ENCODE peak calls at places on chromosomes 7 and 10, in ten cellular contexts. One of them, this sample, is unnamed.

GRCh38 chr7:32670105-32670504 is 174.8 kb downstream of the AVL9 start:
- DNase-seq in HT1080: peak; percentile 93
- DNase-seq in activated CD8-positive, alpha-beta T cell treated with anti-CD3 and anti-CD28 coated beads for 36 hours: no peak
- DNase-seq in stimulated activated CD8-positive, alpha-beta memory T cell treated with anti-CD3 and anti-CD28 coated beads, Interleukin-7, amount 100 ng/mL, for 4 hours: no peak
- DNase-seq in T-helper 9 cell: no peak
- DNase-seq in prostate gland: no peak
- DNase-seq in activated T-cell treated with anti-CD3 and anti-CD28 coated beads, Interleukin-2, amount 50 U/mL, for 4 hours: no peak
- DNase-seq in NCI-H1105: no peak
- DNase-seq in CD4-positive, alpha-beta T cell: no peak
- DNase-seq in AG08396: no peak
- DNase-seq in this sample: no peak

GRCh38 chr7:36278767-36279171 is 110.9 kb upstream of the ANLN start:
- DNase-seq in HT1080: no peak
- DNase-seq in activated CD8-positive, alpha-beta T cell treated with anti-CD3 and anti-CD28 coated beads for 36 hours: no peak
- DNase-seq in stimulated activated CD8-positive, alpha-beta memory T cell treated with anti-CD3 and anti-CD28 coated beads, Interleukin-7, amount 100 ng/mL, for 4 hours: no peak
- DNase-seq in T-helper 9 cell: no peak
- DNase-seq in prostate gland: peak; percentile 52
- DNase-seq in activated T-cell treated with anti-CD3 and anti-CD28 coated beads, Interleukin-2, amount 50 U/mL, for 4 hours: no peak
- DNase-seq in NCI-H1105: peak; percentile 50
- DNase-seq in CD4-positive, alpha-beta T cell: no peak
- DNase-seq in AG08396: peak; percentile 47
- DNase-seq in this sample: no peak

GRCh38 chr7:44671069-44671468 is 64.6 kb downstream of the OGDH start:
- DNase-seq in HT1080: no peak
- DNase-seq in activated CD8-positive, alpha-beta T cell treated with anti-CD3 and anti-CD28 coated beads for 36 hours: no peak
- DNase-seq in stimulated activated CD8-positive, alpha-beta memory T cell treated with anti-CD3 and anti-CD28 coated beads, Interleukin-7, amount 100 ng/mL, for 4 hours: no peak
- DNase-seq in T-helper 9 cell: no peak
- DNase-seq in prostate gland: no peak
- DNase-seq in activated T-cell treated with anti-CD3 and anti-CD28 coated beads, Interleukin-2, amount 50 U/mL, for 4 hours: no peak
- DNase-seq in NCI-H1105: no peak
- DNase-seq in CD4-positive, alpha-beta T cell: no peak
- DNase-seq in AG08396: no peak
- DNase-seq in this sample: no peak

GRCh38 chr7:121244120-121244865 is 84.5 kb upstream of the WNT16 start:
- DNase-seq in HT1080: no peak
- DNase-seq in activated CD8-positive, alpha-beta T cell treated with anti-CD3 and anti-CD28 coated beads for 36 hours: no peak
- DNase-seq in stimulated activated CD8-positive, alpha-beta memory T cell treated with anti-CD3 and anti-CD28 coated beads, Interleukin-7, amount 100 ng/mL, for 4 hours: no peak
- DNase-seq in T-helper 9 cell: no peak
- DNase-seq in prostate gland: no peak
- DNase-seq in activated T-cell treated with anti-CD3 and anti-CD28 coated beads, Interleukin-2, amount 50 U/mL, for 4 hours: no peak
- DNase-seq in NCI-H1105: no peak
- DNase-seq in CD4-positive, alpha-beta T cell: no peak
- DNase-seq in AG08396: no peak
- DNase-seq in this sample: no peak

GRCh38 chr10:29212597-29212996 is 76.3 kb upstream of the LYZL1 start:
- DNase-seq in HT1080: no peak
- DNase-seq in activated CD8-positive, alpha-beta T cell treated with anti-CD3 and anti-CD28 coated beads for 36 hours: no peak
- DNase-seq in stimulated activated CD8-positive, alpha-beta memory T cell treated with anti-CD3 and anti-CD28 coated beads, Interleukin-7, amount 100 ng/mL, for 4 hours: no peak
- DNase-seq in T-helper 9 cell: no peak
- DNase-seq in prostate gland: no peak
- DNase-seq in activated T-cell treated with anti-CD3 and anti-CD28 coated beads, Interleukin-2, amount 50 U/mL, for 4 hours: no peak
- DNase-seq in NCI-H1105: no peak
- DNase-seq in CD4-positive, alpha-beta T cell: no peak
- DNase-seq in AG08396: no peak
- DNase-seq in this sample: no peak

GRCh38 chr10:24561453-24561852 is 162.2 kb downstream of the ARHGAP21 start:
- DNase-seq in HT1080: no peak
- DNase-seq in activated CD8-positive, alpha-beta T cell treated with anti-CD3 and anti-CD28 coated beads for 36 hours: no peak
- DNase-seq in stimulated activated CD8-positive, alpha-beta memory T cell treated with anti-CD3 and anti-CD28 coated beads, Interleukin-7, amount 100 ng/mL, for 4 hours: no peak
- DNase-seq in T-helper 9 cell: no peak
- DNase-seq in prostate gland: peak; percentile 20
- DNase-seq in activated T-cell treated with anti-CD3 and anti-CD28 coated beads, Interleukin-2, amount 50 U/mL, for 4 hours: no peak
- DNase-seq in NCI-H1105: no peak
- DNase-seq in CD4-positive, alpha-beta T cell: no peak
- DNase-seq in AG08396: no peak
- DNase-seq in this sample: peak; percentile 11

GRCh38 chr10:89837173-89838001 is 136.0 kb downstream of the KIF20B start:
- DNase-seq in HT1080: no peak
- DNase-seq in activated CD8-positive, alpha-beta T cell treated with anti-CD3 and anti-CD28 coated beads for 36 hours: peak; percentile 46
- DNase-seq in stimulated activated CD8-positive, alpha-beta memory T cell treated with anti-CD3 and anti-CD28 coated beads, Interleukin-7, amount 100 ng/mL, for 4 hours: no peak
- DNase-seq in T-helper 9 cell: peak; percentile 3
- DNase-seq in prostate gland: peak; percentile 31
- DNase-seq in activated T-cell treated with anti-CD3 and anti-CD28 coated beads, Interleukin-2, amount 50 U/mL, for 4 hours: peak; percentile 10
- DNase-seq in NCI-H1105: no peak
- DNase-seq in CD4-positive, alpha-beta T cell: peak; percentile 26
- DNase-seq in AG08396: peak; percentile 36
- DNase-seq in this sample: no peak

GRCh38 chr10:53403688-53404087 is 631.1 kb upstream of the MBL2 start:
- DNase-seq in HT1080: peak; percentile 61
- DNase-seq in activated CD8-positive, alpha-beta T cell treated with anti-CD3 and anti-CD28 coated beads for 36 hours: no peak
- DNase-seq in stimulated activated CD8-positive, alpha-beta memory T cell treated with anti-CD3 and anti-CD28 coated beads, Interleukin-7, amount 100 ng/mL, for 4 hours: no peak
- DNase-seq in T-helper 9 cell: no peak
- DNase-seq in prostate gland: peak; percentile 7
- DNase-seq in activated T-cell treated with anti-CD3 and anti-CD28 coated beads, Interleukin-2, amount 50 U/mL, for 4 hours: no peak
- DNase-seq in NCI-H1105: no peak
- DNase-seq in CD4-positive, alpha-beta T cell: no peak
- DNase-seq in AG08396: no peak
- DNase-seq in this sample: peak; percentile 68

GRCh38 chr7:46145412-46145811 is 224.3 kb upstream of the IGFBP3 start:
- DNase-seq in HT1080: peak; percentile 86
- DNase-seq in activated CD8-positive, alpha-beta T cell treated with anti-CD3 and anti-CD28 coated beads for 36 hours: no peak
- DNase-seq in stimulated activated CD8-positive, alpha-beta memory T cell treated with anti-CD3 and anti-CD28 coated beads, Interleukin-7, amount 100 ng/mL, for 4 hours: no peak
- DNase-seq in T-helper 9 cell: no peak
- DNase-seq in prostate gland: no peak
- DNase-seq in activated T-cell treated with anti-CD3 and anti-CD28 coated beads, Interleukin-2, amount 50 U/mL, for 4 hours: no peak
- DNase-seq in NCI-H1105: no peak
- DNase-seq in CD4-positive, alpha-beta T cell: no peak
- DNase-seq in AG08396: peak; percentile 84
- DNase-seq in this sample: no peak

GRCh38 chr10:132707776-132708171 is 78.2 kb downstream of the NKX6-2 start:
- DNase-seq in HT1080: no peak
- DNase-seq in activated CD8-positive, alpha-beta T cell treated with anti-CD3 and anti-CD28 coated beads for 36 hours: no peak
- DNase-seq in stimulated activated CD8-positive, alpha-beta memory T cell treated with anti-CD3 and anti-CD28 coated beads, Interleukin-7, amount 100 ng/mL, for 4 hours: no peak
- DNase-seq in T-helper 9 cell: no peak
- DNase-seq in prostate gland: no peak
- DNase-seq in activated T-cell treated with anti-CD3 and anti-CD28 coated beads, Interleukin-2, amount 50 U/mL, for 4 hours: no peak
- DNase-seq in NCI-H1105: no peak
- DNase-seq in CD4-positive, alpha-beta T cell: no peak
- DNase-seq in AG08396: no peak
- DNase-seq in this sample: no peak

GRCh38 chr7:149719050-149719899 is 54.1 kb downstream of the ZNF467 start:
- DNase-seq in HT1080: peak; percentile 78
- DNase-seq in activated CD8-positive, alpha-beta T cell treated with anti-CD3 and anti-CD28 coated beads for 36 hours: no peak
- DNase-seq in stimulated activated CD8-positive, alpha-beta memory T cell treated with anti-CD3 and anti-CD28 coated beads, Interleukin-7, amount 100 ng/mL, for 4 hours: no peak
- DNase-seq in T-helper 9 cell: no peak
- DNase-seq in prostate gland: no peak
- DNase-seq in activated T-cell treated with anti-CD3 and anti-CD28 coated beads, Interleukin-2, amount 50 U/mL, for 4 hours: no peak
- DNase-seq in NCI-H1105: no peak
- DNase-seq in CD4-positive, alpha-beta T cell: no peak
- DNase-seq in AG08396: peak; percentile 31
- DNase-seq in this sample: no peak

This sample was measured in LNCaP clone FGC.